ENCODE peak calls at places on chromosome 11, in ten cellular contexts. P, B, D, U, R, W, V, O, X and E are unnamed samples.

GRCh38 chr11:20154381-20154780 is 5.9 kb downstream of the DBX1 start:
- DNase-seq in P (no peak), B (no peak), D (no peak), U (peak), R (no peak), W (no peak), V (no peak), O (peak), X (no peak), E (no peak)

GRCh38 chr11:1628506-1629325 is 859 bp upstream of the KRTAP5-5 start:
- DNase-seq in P (peak), B (peak), D (no peak), U (no peak), R (peak), W (peak), V (peak), O (no peak), X (peak), E (peak)

GRCh38 chr11:35237860-35238715 is 99.1 kb downstream of the CD44 start:
- DNase-seq in P (peak), B (peak), D (peak), U (peak), R (peak), W (no peak), V (peak), O (no peak), X (no peak), E (peak)

GRCh38 chr11:82811369-82811768 is 77.7 kb upstream of the FAM181B start:
- DNase-seq in P (no peak), B (no peak), D (no peak), U (no peak), R (no peak), W (no peak), V (no peak), O (no peak), X (no peak), E (no peak)

GRCh38 chr11:9895016-9895415 is 231.1 kb downstream of the SWAP70 start:
- DNase-seq in P (no peak), B (no peak), D (no peak), U (peak), R (no peak), W (no peak), V (no peak), O (peak), X (no peak), E (no peak)

GRCh38 chr11:126837581-126837980 is 163.0 kb downstream of the KIRREL3 start:
- DNase-seq in P (no peak), B (no peak), D (no peak), U (no peak), R (no peak), W (no peak), V (no peak), O (no peak), X (no peak), E (no peak)

GRCh38 chr11:87307101-87307500 is 269.4 kb downstream of the TMEM135 start:
- DNase-seq in P (no peak), B (no peak), D (no peak), U (no peak), R (no peak), W (no peak), V (no peak), O (no peak), X (no peak), E (no peak)

GRCh38 chr11:15472405-15472799 is 357.7 kb downstream of the INSC start:
- DNase-seq in P (peak), B (no peak), D (no peak), U (no peak), R (no peak), W (no peak), V (no peak), O (no peak), X (no peak), E (no peak)

GRCh38 chr11:78823588-78823987 is 248.9 kb upstream of the NARS2 start:
- DNase-seq in P (no peak), B (no peak), D (no peak), U (no peak), R (no peak), W (no peak), V (no peak), O (no peak), X (peak), E (no peak)

GRCh38 chr11:124070906-124071621 is 29.9 kb upstream of the OR10G7 start:
- DNase-seq in P (peak), B (peak), D (peak), U (peak), R (peak), W (peak), V (peak), O (peak), X (peak), E (peak)

GRCh38 chr11:10490398-10491232 is 35.6 kb downstream of the AMPD3 start:
- DNase-seq in P (peak), B (no peak), D (peak), U (peak), R (peak), W (peak), V (peak), O (peak), X (peak), E (peak)

GRCh38 chr11:71086687-71087258 is 165.6 kb downstream of the SHANK2 start:
- DNase-seq in P (peak), B (peak), D (no peak), U (no peak), R (peak), W (peak), V (peak), O (no peak), X (peak), E (no peak)

GRCh38 chr11:33564856-33565453 is 135.7 kb downstream of the C11orf91 start:
- DNase-seq in P (no peak), B (no peak), D (no peak), U (no peak), R (no peak), W (no peak), V (no peak), O (no peak), X (no peak), E (no peak)

GRCh38 chr11:3094223-3094824 is 37.1 kb upstream of the CARS1 start:
- DNase-seq in P (no peak), B (no peak), D (no peak), U (no peak), R (no peak), W (peak), V (no peak), O (no peak), X (no peak), E (no peak)

GRCh38 chr11:134835561-134835960 is 423.5 kb upstream of the B3GAT1 start:
- DNase-seq in P (no peak), B (no peak), D (no peak), U (no peak), R (no peak), W (no peak), V (no peak), O (no peak), X (no peak), E (no peak)

GRCh38 chr11:66953431-66953833 is 4.8 kb downstream of the PC start:
- DNase-seq in P (no peak), B (no peak), D (no peak), U (no peak), R (no peak), W (no peak), V (no peak), O (no peak), X (no peak), E (no peak)

GRCh38 chr11:66956689-66957290 is 1.4 kb downstream of the PC start:
- DNase-seq in P (no peak), B (no peak), D (no peak), U (peak), R (no peak), W (no peak), V (no peak), O (no peak), X (no peak), E (no peak)

GRCh38 chr11:66951927-66952337 is 6.3 kb downstream of the PC start:
- DNase-seq in P (peak), B (no peak), D (no peak), U (no peak), R (peak), W (no peak), V (peak), O (no peak), X (peak), E (peak)

GRCh38 chr11:66950113-66950535 is 8.1 kb downstream of the PC start:
- DNase-seq in P (no peak), B (peak), D (peak), U (peak), R (peak), W (peak), V (peak), O (no peak), X (peak), E (peak)

DNA sequence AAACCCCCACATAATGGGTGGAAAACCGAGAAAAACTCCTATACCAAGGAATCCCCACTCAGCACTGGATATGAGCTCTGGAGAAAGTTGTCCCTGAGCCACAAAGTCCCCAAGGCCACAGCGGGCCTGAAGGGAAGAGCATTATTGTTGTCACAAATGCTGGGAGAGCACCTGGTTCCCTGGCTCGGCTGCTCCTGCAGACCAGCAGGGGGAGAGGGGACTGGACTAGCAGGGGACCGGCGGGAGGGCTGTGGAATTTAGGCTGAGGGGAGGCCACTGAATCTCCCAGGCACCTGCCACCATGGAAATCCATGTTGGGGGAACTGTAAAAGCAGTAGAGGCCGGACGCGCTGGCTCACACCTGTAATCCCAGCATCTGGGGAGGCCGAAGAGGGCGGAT is 7.0 kb downstream of the PC start:
- DNase-seq in P (no peak), B (peak), D (no peak), U (no peak), R (no peak), W (no peak), V (no peak), O (no peak), X (no peak), E (no peak)
- TF ChIP-seq CTCF in P (peak), B (no peak), D (no peak), U (no peak), R (no peak), W (no peak), V (no peak), O (no peak), X (no peak), E (no peak)

DNA sequence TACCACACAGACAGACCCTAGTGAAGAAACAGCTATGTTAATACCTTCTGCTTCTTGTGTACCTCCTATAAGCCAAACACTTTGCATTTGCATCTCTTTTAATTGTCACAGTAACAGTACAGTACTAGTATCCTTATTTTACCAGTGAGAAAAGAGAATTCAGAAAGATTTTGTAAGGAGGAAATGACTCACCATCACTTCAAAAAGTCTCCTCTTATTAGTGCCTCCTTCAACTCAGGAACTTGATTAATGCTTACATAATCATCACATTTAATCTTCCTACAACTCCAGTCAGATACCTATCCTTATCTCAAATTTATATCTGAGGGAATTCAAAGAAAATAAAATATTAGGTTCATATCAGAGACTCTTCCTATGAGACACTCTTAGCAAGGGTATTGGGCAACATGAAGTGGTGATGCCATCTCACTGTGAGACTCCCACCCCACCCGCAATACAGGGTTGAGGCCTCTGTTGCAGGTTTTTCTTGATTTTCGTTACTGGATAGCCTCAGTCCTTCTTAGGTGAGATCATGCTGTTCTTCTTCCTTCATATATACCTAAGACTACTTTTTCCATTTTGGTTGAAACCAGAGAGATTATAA is 26.1 kb upstream of the CTSC start:
- DNase-seq in P (no peak), B (no peak), D (no peak), U (peak), R (no peak), W (no peak), V (no peak), O (no peak), X (no peak), E (no peak)
- TF ChIP-seq CTCF in P (no peak), B (no peak), D (no peak), U (no peak), R (no peak), W (no peak), V (no peak), O (no peak), X (no peak), E (no peak)

DNA sequence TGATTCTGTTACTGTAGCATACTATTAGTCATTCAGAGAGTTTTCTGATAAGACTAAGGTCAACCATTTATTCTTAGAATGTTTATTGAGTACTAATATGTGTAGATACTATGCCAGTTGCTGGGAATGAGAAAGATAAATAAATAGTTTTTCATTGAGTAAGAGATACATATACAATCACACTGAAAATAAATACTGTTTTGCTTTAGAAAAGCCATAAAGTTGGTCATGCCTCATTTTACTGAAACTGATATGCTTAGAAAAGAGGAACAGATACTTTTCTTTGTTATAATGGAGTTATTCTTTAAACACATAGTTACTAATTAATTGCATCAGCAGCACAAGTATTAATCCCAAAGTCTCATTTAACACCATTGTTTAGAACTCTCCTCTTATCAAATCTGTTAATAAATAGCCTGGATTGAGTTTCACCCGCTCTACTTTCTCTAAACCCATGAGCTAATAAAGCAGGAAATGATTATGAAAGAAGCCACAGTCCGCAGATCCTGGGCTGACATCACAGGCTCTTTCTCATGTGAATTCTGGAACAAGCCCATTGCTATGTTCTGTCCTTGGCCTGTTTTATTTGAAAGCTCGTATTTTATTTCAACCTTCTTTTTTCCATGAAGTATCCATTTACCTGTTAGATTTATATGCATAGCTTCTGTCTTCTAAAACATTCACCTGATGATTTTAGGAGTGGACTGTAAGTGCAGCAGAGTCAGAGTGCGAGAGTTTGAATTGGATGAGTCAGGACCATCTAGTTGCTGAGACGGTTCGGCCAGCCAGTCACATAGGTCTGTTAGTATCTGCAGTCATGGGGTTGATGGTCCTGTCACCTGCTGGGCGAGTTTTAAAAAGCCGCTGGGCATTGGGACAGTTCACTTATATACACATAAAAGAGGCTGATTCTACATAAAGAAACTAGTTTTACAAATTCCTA is 35.5 kb downstream of the PIWIL4 start:
- DNase-seq in P (no peak), B (peak), D (peak), U (peak), R (peak), W (no peak), V (no peak), O (no peak), X (peak), E (peak)
- TF ChIP-seq CTCF in P (no peak), B (no peak), D (no peak), U (peak), R (peak), W (peak), V (peak), O (no peak), X (no peak), E (peak)

GRCh38 chr11:32487270-32487669 is 51.9 kb upstream of the WT1 start:
- DNase-seq in P (peak), B (peak), D (no peak), U (no peak), R (no peak), W (no peak), V (no peak), O (no peak), X (no peak), E (no peak)
- TF ChIP-seq CTCF in P (peak), B (no peak), D (no peak), U (no peak), R (no peak), W (no peak), V (no peak), O (peak), X (no peak), E (no peak)

GRCh38 chr11:50423208-50423607 is 390.5 kb downstream of the OR4C45 start:
- DNase-seq in P (no peak), B (no peak), D (no peak), U (no peak), R (no peak), W (no peak), V (no peak), O (no peak), X (no peak), E (no peak)
- TF ChIP-seq CTCF in P (peak), B (no peak), D (no peak), U (no peak), R (no peak), W (no peak), V (no peak), O (no peak), X (no peak), E (no peak)

GRCh38 chr11:122102426-122102825 is 13.6 kb downstream of the BLID start:
- DNase-seq in P (no peak), B (no peak), D (no peak), U (peak), R (no peak), W (no peak), V (no peak), O (no peak), X (no peak), E (no peak)
- TF ChIP-seq CTCF in P (no peak), B (no peak), D (no peak), U (no peak), R (no peak), W (no peak), V (no peak), O (no peak), X (no peak), E (no peak)